ENCODE peak calls at places on chromosomes 3 and 15, in nine cellular contexts. X, Q, L, Y, S, N, K, E and H are unnamed samples.

GRCh38 chr15:50358805-50359204 is 3.8 kb upstream of the GABPB1 start:
- DNase-seq in L (no peak), Y (no peak), S (no peak), N (no peak), X (peak), K (no peak), E (no peak), Q (no peak), H (no peak)

GRCh38 chr3:33664195-33664594 is 53.9 kb downstream of the CLASP2 start:
- DNase-seq in Y (no peak), Q (no peak), K (no peak), L (peak), E (no peak), X (peak), S (no peak), N (no peak), H (no peak)

GRCh38 chr3:18189651-18190050 is 235.5 kb downstream of the SATB1 start:
- DNase-seq in N (no peak), K (no peak), Q (no peak), X (peak), Y (no peak), L (no peak), E (no peak), S (no peak), H (no peak)

GRCh38 chr15:87792250-87793030 is 464.1 kb downstream of the NTRK3 start:
- DNase-seq in S (no peak), K (no peak), N (no peak), X (peak), Q (no peak), E (no peak), L (no peak), Y (no peak), H (no peak)

GRCh38 chr15:68558318-68559305 is 20.2 kb upstream of the CORO2B start:
- DNase-seq in S (no peak), N (peak), X (no peak), Y (no peak), Q (no peak), E (peak), L (no peak), K (no peak), H (peak)

GRCh38 chr15:92384391-92384790 is 9.3 kb upstream of the ST8SIA2 start:
- DNase-seq in Q (no peak), L (no peak), Y (no peak), X (no peak), K (no peak), E (no peak), N (no peak), S (no peak), H (no peak)

GRCh38 chr15:90619939-90620338 is 90.2 kb downstream of the CRTC3 start:
- DNase-seq in Y (no peak), K (no peak), N (no peak), S (no peak), Q (no peak), X (no peak), L (no peak), E (no peak), H (no peak)

GRCh38 chr3:35965908-35966307 is 326.6 kb downstream of the ARPP21 start:
- DNase-seq in L (peak), X (peak), K (no peak), N (no peak), Y (no peak), Q (no peak), E (no peak), S (no peak), H (no peak)

GRCh38 chr15:74274485-74275038 is 38.4 kb downstream of the CCDC33 start:
- DNase-seq in N (no peak), L (no peak), X (no peak), E (no peak), Q (no peak), Y (no peak), K (no peak), S (no peak), H (no peak)

GRCh38 chr3:182375921-182376320 is 417.4 kb upstream of the ATP11B start:
- DNase-seq in S (no peak), E (no peak), N (no peak), L (no peak), K (no peak), X (no peak), Y (no peak), Q (no peak), H (no peak)

GRCh38 chr3:36372534-36372935 is 7.8 kb upstream of the STAC start:
- DNase-seq in X (no peak), K (no peak), N (no peak), Y (no peak), Q (no peak), L (no peak), S (no peak), E (no peak), H (no peak)

GRCh38 chr3:23202921-23203650 is at the start of gene UBE2E2:
- DNase-seq in X (peak), S (peak), E (peak), L (no peak), K (peak), Y (peak), Q (peak), N (peak), H (no peak)

GRCh38 chr3:177640319-177640997 is 443.2 kb upstream of the TBL1XR1 start:
- DNase-seq in N (no peak), Q (no peak), K (no peak), Y (no peak), L (no peak), X (no peak), E (no peak), S (no peak), H (no peak)

GRCh38 chr3:128217702-128218475 is 64.6 kb downstream of the EEFSEC start:
- DNase-seq in X (peak), N (no peak), Y (no peak), S (no peak), L (peak), Q (no peak), E (no peak), K (no peak), H (no peak)

GRCh38 chr3:52779411-52780297 is 2.3 kb downstream of the ITIH1 start:
- DNase-seq in S (no peak), L (no peak), K (no peak), N (peak), E (peak), Q (no peak), Y (no peak), X (no peak), H (no peak)

GRCh38 chr3:72335458-72336050 is 512.7 kb downstream of the SHQ1 start:
- DNase-seq in K (no peak), L (no peak), E (peak), S (no peak), N (no peak), Y (no peak), Q (no peak), X (no peak), H (no peak)

GRCh38 chr15:77606142-77607034 is 26.3 kb downstream of the LINGO1 start:
- DNase-seq in Q (no peak), L (no peak), N (no peak), Y (no peak), S (no peak), E (no peak), X (peak), K (no peak), H (no peak)

GRCh38 chr3:48928679-48929078 is 10.0 kb downstream of the ARIH2 start:
- DNase-seq in E (no peak), Q (no peak), Y (no peak), X (peak), N (no peak), S (no peak), L (no peak), K (no peak), H (no peak)

GRCh38 chr3:196246612-196247308 is 30.4 kb downstream of the SLC51A start:
- DNase-seq in X (peak), Q (no peak), K (no peak), E (no peak), L (no peak), N (no peak), S (no peak), Y (peak), H (no peak)

GRCh38 chr15:57156210-57156887 is 220.0 kb upstream of the CGNL1 start:
- DNase-seq in L (no peak), E (no peak), X (no peak), Y (no peak), N (no peak), Q (no peak), S (no peak), K (no peak), H (no peak)

GRCh38 chr3:48543271-48543866 is 13.2 kb downstream of the PFKFB4 start:
- DNase-seq in N (no peak), X (no peak), K (peak), Q (no peak), S (no peak), Y (no peak), L (no peak), E (no peak), H (no peak)

GRCh38 chr3:132343018-132343612 is 25.9 kb downstream of the ACP3 start:
- DNase-seq in L (peak), K (no peak), Q (peak), E (no peak), N (peak), X (peak), Y (peak), S (peak), H (no peak)

GRCh38 chr3:117439812-117440211 is 730.2 kb downstream of the TUSC7 start:
- DNase-seq in E (no peak), L (no peak), S (no peak), N (no peak), Y (no peak), K (no peak), Q (no peak), X (peak), H (no peak)

GRCh38 chr3:116897382-116897781 is 187.8 kb downstream of the TUSC7 start:
- DNase-seq in Y (no peak), S (no peak), Q (no peak), E (no peak), X (peak), N (no peak), K (no peak), L (no peak), H (no peak)

GRCh38 chr3:126568776-126569342 is 10.1 kb upstream of the C3orf22 start:
- DNase-seq in E (no peak), X (no peak), Y (no peak), L (no peak), Q (no peak), N (peak), K (no peak), S (no peak), H (no peak)

GRCh38 chr3:31981206-31982181 is at the start of the genes OSBPL10 and ZNF860:
- DNase-seq in Q (peak), E (peak), N (peak), X (peak), L (peak), Y (no peak), S (peak), K (peak), H (peak)

GRCh38 chr3:155292693-155293092 is 790 bp downstream of the STRIT1 start:
- DNase-seq in Y (no peak), L (no peak), E (no peak), N (no peak), K (no peak), X (no peak), S (no peak), Q (no peak), H (no peak)

GRCh38 chr15:62287066-62287857 is 122.2 kb upstream of the C2CD4B start:
- DNase-seq in Y (no peak), N (no peak), L (no peak), K (no peak), Q (no peak), X (peak), E (no peak), S (no peak), H (no peak)

GRCh38 chr15:79257454-79257853 is 25.1 kb upstream of the ANKRD34C start:
- DNase-seq in E (no peak), Q (no peak), Y (no peak), S (no peak), L (no peak), K (no peak), N (no peak), X (no peak), H (no peak)

GRCh38 chr3:120726784-120727183 is 15.5 kb downstream of the RABL3 start:
- DNase-seq in S (no peak), X (peak), L (no peak), N (no peak), K (no peak), E (no peak), Y (no peak), Q (no peak), H (no peak)

GRCh38 chr3:124260206-124260915 is 268.4 kb upstream of the ROPN1 start:
- DNase-seq in E (peak), X (peak), Y (no peak), L (peak), Q (peak), S (peak), K (peak), N (peak), H (no peak)

GRCh38 chr15:90101130-90101968 is 919 bp downstream of the IDH2 start:
- DNase-seq in Y (no peak), Q (peak), X (no peak), L (no peak), E (peak), K (peak), N (peak), S (no peak), H (no peak)

GRCh38 chr3:172522871-172523818 is at the start of gene TNFSF10:
- DNase-seq in K (peak), Q (peak), L (no peak), S (peak), E (no peak), Y (peak), X (peak), N (peak), H (no peak)
- H3K4me3 ChIP-seq in K (peak), Q (peak), L (peak), S (peak), E (no peak), Y (peak), X (no peak), N (peak), H (peak)

GRCh38 chr3:9957214-9957613 is 5.0 kb upstream of the PRRT3 start:
- DNase-seq in S (no peak), X (peak), K (no peak), N (no peak), E (no peak), L (no peak), Y (no peak), Q (no peak), H (no peak)
- H3K4me3 ChIP-seq in S (no peak), X (no peak), K (no peak), N (no peak), E (no peak), L (no peak), Y (no peak), Q (no peak), H (no peak)

DNA sequence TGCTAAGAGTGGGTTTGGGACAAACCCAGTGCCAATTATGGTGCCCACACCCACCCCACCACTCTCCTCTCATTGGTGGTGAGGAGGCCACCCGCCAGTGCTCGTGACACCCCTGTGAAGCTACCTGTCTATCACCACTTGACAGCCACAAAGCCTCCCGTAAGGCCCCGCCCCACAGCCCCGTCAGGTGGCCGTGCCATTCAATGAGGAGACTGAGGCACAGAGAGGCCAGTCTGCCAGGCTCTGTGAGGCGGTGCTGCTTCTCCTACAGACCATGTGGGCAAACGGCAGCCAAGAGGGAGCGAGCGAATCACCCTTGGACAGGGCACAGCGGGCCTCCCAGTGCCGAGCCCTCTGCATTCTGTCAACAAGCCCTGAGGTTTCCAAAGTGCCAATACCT is 53.5 kb downstream of the IQSEC1 start:
- DNase-seq in K (no peak), X (no peak), L (no peak), E (peak), Y (no peak), N (no peak), Q (no peak), S (no peak), H (no peak)
- H3K4me3 ChIP-seq in K (no peak), X (no peak), L (peak), E (no peak), Y (no peak), N (no peak), Q (no peak), S (no peak), H (peak)

GRCh38 chr15:84846269-84846668 is 29.1 kb downstream of the ALPK3 start:
- DNase-seq in L (no peak), X (no peak), K (no peak), E (no peak), Y (no peak), Q (no peak), N (peak), S (no peak), H (no peak)
- H3K4me3 ChIP-seq in L (no peak), X (no peak), K (no peak), E (no peak), Y (no peak), Q (no peak), N (no peak), S (no peak), H (no peak)

DNA sequence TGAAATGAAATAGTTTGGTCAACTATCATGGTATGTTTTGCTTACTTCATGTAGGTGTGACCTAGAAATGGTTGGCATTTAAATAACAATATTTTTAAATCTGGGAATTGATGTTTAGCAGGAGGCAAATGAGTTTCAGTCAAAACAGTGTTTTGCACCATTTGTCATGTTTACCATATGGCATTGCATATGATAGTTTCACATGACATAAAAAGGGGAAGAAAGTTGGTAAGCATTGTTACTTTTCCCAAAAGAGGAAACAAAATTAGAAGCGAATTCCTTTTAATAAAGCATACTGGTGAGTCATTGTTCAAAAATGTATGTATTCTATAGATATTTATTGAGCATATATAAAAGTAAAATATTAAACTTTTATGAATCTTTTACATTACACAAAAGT is 2.3 kb downstream of the RNF13 start:
- DNase-seq in K (no peak), L (no peak), Q (no peak), X (no peak), N (no peak), S (no peak), E (no peak), Y (no peak), H (no peak)
- H3K4me3 ChIP-seq in K (peak), L (no peak), Q (no peak), X (no peak), N (no peak), S (no peak), E (no peak), Y (no peak), H (no peak)

GRCh38 chr15:40469776-40470390 is 901 bp upstream of the CHST14 start:
- DNase-seq in K (no peak), Y (no peak), E (peak), N (no peak), S (no peak), Q (no peak), X (peak), L (no peak), H (no peak)
- H3K4me3 ChIP-seq in K (peak), Y (no peak), E (no peak), N (peak), S (no peak), Q (no peak), X (no peak), L (no peak), H (no peak)

GRCh38 chr3:156681003-156681402 is 6.6 kb downstream of the TIPARP start:
- DNase-seq in L (peak), K (no peak), X (peak), Y (no peak), N (no peak), Q (peak), E (no peak), S (peak), H (no peak)
- H3K4me3 ChIP-seq in L (no peak), K (no peak), X (no peak), Y (no peak), N (peak), Q (no peak), E (no peak), S (no peak), H (peak)